ENCODE peak calls at places on chromosomes 2 and 18, in seven cellular contexts. B is psoas muscle; F is HCEC 1CT; L is T1000; K is gastrocnemius medialis; O is Jurkat, Clone E6-1; M is activated CD8-positive, alpha-beta memory T cell treated with anti-CD3 and anti-CD28 coated beads for 1 hour. W is an unnamed sample.

GRCh38 chr2:216871333-216871934 is 11.6 kb upstream of the TNP1 start:
- DNase-seq in L (no peak), O (no peak), K (no peak), B (no peak), F (no peak), M (no peak), W (no peak)

GRCh38 chr2:446963-447540 is 159.2 kb upstream of the ALKAL2 start:
- DNase-seq in O (no peak), M (no peak), F (no peak), L (no peak), K (no peak), B (no peak), W (no peak)

GRCh38 chr2:53353372-53354111 is 414.1 kb upstream of the CHAC2 start:
- DNase-seq in M (no peak), L (peak; percentile 79), B (no peak), F (peak; percentile 87), O (no peak), K (peak; percentile 29), W (peak; percentile 36)

GRCh38 chr2:117411983-117412382 is 402.5 kb upstream of the DDX18 start:
- DNase-seq in F (no peak), B (no peak), L (no peak), O (peak; percentile 27), M (no peak), K (no peak), W (no peak)

GRCh38 chr2:122531803-122532344 is 776.4 kb downstream of the TSN start:
- DNase-seq in F (no peak), B (peak; percentile 35), K (no peak), O (no peak), M (no peak), L (no peak), W (no peak)

GRCh38 chr2:229170907-229171306 is 100.2 kb downstream of the PID1 start:
- DNase-seq in M (no peak), F (no peak), B (no peak), O (no peak), L (no peak), K (no peak), W (peak; percentile 40)

GRCh38 chr2:57936216-57936615 is 110.4 kb upstream of the VRK2 start:
- DNase-seq in O (no peak), F (peak; percentile 77), L (no peak), B (no peak), M (no peak), K (no peak), W (peak; percentile 3)

GRCh38 chr2:15582153-15582552 is 9.5 kb upstream of the DDX1 start:
- DNase-seq in B (no peak), L (no peak), F (no peak), O (no peak), K (no peak), M (no peak), W (no peak)

GRCh38 chr2:15979759-15980604 is 39.6 kb downstream of the MYCN start:
- DNase-seq in M (no peak), B (no peak), F (no peak), K (no peak), O (no peak), L (no peak), W (no peak)

GRCh38 chr18:43887491-43887890 is 610.2 kb upstream of the SYT4 start:
- DNase-seq in O (no peak), L (no peak), M (no peak), K (no peak), B (no peak), F (no peak), W (no peak)

GRCh38 chr2:127410871-127411396 is 7.3 kb upstream of the PROC start:
- DNase-seq in B (no peak), M (no peak), O (no peak), L (no peak), K (no peak), F (peak; percentile 48), W (peak; percentile 37)

GRCh38 chr2:199458017-199458805 is 472 bp upstream of the SATB2 start:
- DNase-seq in F (peak; percentile 57), O (peak; percentile 59), B (peak; percentile 59), M (no peak), L (peak; percentile 48), K (no peak), W (peak; percentile 63)

GRCh38 chr2:78417355-78417754 is 608.1 kb upstream of the REG3G start:
- DNase-seq in K (no peak), F (no peak), M (no peak), B (no peak), L (no peak), O (no peak), W (no peak)

GRCh38 chr2:218722876-218723477 is 12.3 kb downstream of the TTLL4 start:
- DNase-seq in L (no peak), F (no peak), O (peak; percentile 33), M (no peak), K (no peak), B (no peak), W (no peak)

GRCh38 chr2:21363364-21363763 is 239.6 kb downstream of the TDRD15 start:
- DNase-seq in M (no peak), F (no peak), L (no peak), K (no peak), O (no peak), B (no peak), W (no peak)

GRCh38 chr2:19532797-19533196 is 174.4 kb upstream of the OSR1 start:
- DNase-seq in M (no peak), B (no peak), F (peak; percentile 57), L (no peak), O (no peak), K (no peak), W (peak; percentile 61)

GRCh38 chr2:157460384-157460837 is 16.5 kb upstream of the CYTIP start:
- DNase-seq in O (no peak), F (no peak), B (no peak), K (no peak), L (no peak), M (no peak), W (no peak)

W was measured in fibroblast of lung.